ENCODE peak calls at places on chromosomes 13 and 19, in four cellular contexts. Q is fibroblast of lung, K is endothelial cell of umbilical vein, B is SK-N-MC. A is an unnamed sample.
A peak's percentile ranks its signal among the peaks of the same experiment; 100 is the strongest.

GRCh38 chr19:31666126-31666525 is 316.9 kb upstream of the TSHZ3 start:
- DNase-seq in Q (peak; percentile 19), K (peak; percentile 5), B (no peak), A (no peak)

GRCh38 chr19:33108161-33108560 is 23.8 kb upstream of the WDR88 start:
- DNase-seq in Q (no peak), K (no peak), B (no peak), A (no peak)

GRCh38 chr13:20566424-20566916 is 487 bp upstream of the IFT88 start:
- DNase-seq in Q (peak; percentile 84), K (no peak), B (no peak), A (no peak)

GRCh38 chr13:76609643-76610042 is 276.6 kb downstream of the KCTD12 start:
- DNase-seq in Q (no peak), K (no peak), B (no peak), A (no peak)

GRCh38 chr19:6424190-6424938 is at the start of gene KHSRP:
- DNase-seq in Q (no peak), K (no peak), B (no peak), A (peak; percentile 42)

GRCh38 chr19:54017266-54017665 is 25.8 kb downstream of the CACNG6 start:
- DNase-seq in Q (peak; percentile 65), K (no peak), B (no peak), A (peak; percentile 80)

GRCh38 chr19:47122359-47123335 is 8.0 kb upstream of the SAE1 start:
- DNase-seq in Q (peak; percentile 87), K (no peak), B (no peak), A (no peak)

GRCh38 chr13:84439108-84439507 is 556.8 kb upstream of the SLITRK1 start:
- DNase-seq in Q (peak; percentile 84), K (no peak), B (no peak), A (peak; percentile 11)

GRCh38 chr19:39411832-39412099 is 703 bp upstream of the PLEKHG2 start:
- DNase-seq in Q (peak; percentile 82), K (peak; percentile 93), B (peak; percentile 88), A (peak; percentile 95)

GRCh38 chr13:66424417-66424816 is 805.7 kb downstream of the PCDH9 start:
- DNase-seq in Q (peak; percentile 78), K (peak; percentile 19), B (no peak), A (no peak)

GRCh38 chr19:29665215-29665825 is at the start of gene PLEKHF1:
- DNase-seq in Q (peak; percentile 62), K (peak; percentile 83), B (no peak), A (peak; percentile 71)

GRCh38 chr13:23724196-23724970 is 154.2 kb downstream of the TNFRSF19 start:
- DNase-seq in Q (peak; percentile 49), K (no peak), B (no peak), A (no peak)

GRCh38 chr19:48501961-48502719 is 9.5 kb downstream of the LMTK3 start:
- DNase-seq in Q (no peak), K (no peak), B (peak; percentile 85), A (peak; percentile 91)

GRCh38 chr19:30209617-30210600 is 162.3 kb upstream of the ZNF536 start:
- DNase-seq in Q (no peak), K (no peak), B (no peak), A (no peak)

GRCh38 chr13:65843314-65843731 is 1386.8 kb downstream of the PCDH9 start:
- DNase-seq in Q (no peak), K (no peak), B (no peak), A (no peak)

GRCh38 chr13:33319859-33320258 is 34.3 kb upstream of the STARD13 start:
- DNase-seq in Q (no peak), K (no peak), B (no peak), A (no peak)

GRCh38 chr19:53581871-53582279 is 43.9 kb downstream of the ZNF331 start:
- DNase-seq in Q (no peak), K (no peak), B (no peak), A (no peak)

GRCh38 chr13:27835799-27836198 is 43.5 kb downstream of the GSX1 start:
- DNase-seq in Q (no peak), K (no peak), B (no peak), A (no peak)

GRCh38 chr19:47581605-47582319 is 8.8 kb upstream of the ZNF541 start:
- DNase-seq in Q (no peak), K (no peak), B (no peak), A (no peak)

GRCh38 chr19:47257411-47258169 is 1.3 kb downstream of the CCDC9 start:
- DNase-seq in Q (no peak), K (no peak), B (no peak), A (no peak)

GRCh38 chr19:512548-513365 is 5.5 kb downstream of the TPGS1 start:
- DNase-seq in Q (no peak), K (no peak), B (no peak), A (no peak)

GRCh38 chr19:58021541-58022282 is 12.1 kb upstream of the ZSCAN1 start:
- DNase-seq in Q (peak; percentile 25), K (peak; percentile 6), B (no peak), A (peak; percentile 69)

GRCh38 chr13:94595006-94595942 is 678 bp downstream of the TGDS start:
- DNase-seq in Q (peak; percentile 23), K (peak; percentile 49), B (no peak), A (peak; percentile 11)

GRCh38 chr13:61770697-61771096 is 355.0 kb upstream of the PCDH20 start:
- DNase-seq in Q (no peak), K (no peak), B (no peak), A (no peak)

GRCh38 chr19:1164684-1165531 is 9.2 kb downstream of the SBNO2 start:
- DNase-seq in Q (no peak), K (no peak), B (no peak), A (no peak)

GRCh38 chr13:22278336-22278929 is 607.6 kb downstream of the FGF9 start:
- DNase-seq in Q (no peak), K (no peak), B (peak; percentile 5), A (peak; percentile 56)

GRCh38 chr19:30280018-30280417 is 92.2 kb upstream of the ZNF536 start:
- DNase-seq in Q (no peak), K (no peak), B (no peak), A (no peak)

GRCh38 chr13:75635101-75635620 is 969 bp upstream of the LMO7 start:
- DNase-seq in Q (peak; percentile 39), K (no peak), B (no peak), A (no peak)

GRCh38 chr13:105168295-105168694 is 1367.2 kb downstream of the EFNB2 start:
- DNase-seq in Q (no peak), K (no peak), B (no peak), A (no peak)

GRCh38 chr13:51931606-51932005 is 69.8 kb downstream of the CCDC70 start:
- DNase-seq in Q (no peak), K (no peak), B (no peak), A (no peak)

GRCh38 chr19:7288977-7289376 is 5.2 kb downstream of the INSR start:
- DNase-seq in Q (no peak), K (no peak), B (no peak), A (no peak)

GRCh38 chr19:14639536-14640277 is 34.9 kb downstream of the ADGRE3 start:
- DNase-seq in Q (no peak), K (no peak), B (no peak), A (no peak)

GRCh38 chr19:8338835-8339234 is 4.2 kb downstream of the KANK3 start:
- DNase-seq in Q (no peak), K (no peak), B (no peak), A (no peak)

GRCh38 chr19:15340086-15340485 is 7.7 kb upstream of the BRD4 start:
- DNase-seq in Q (no peak), K (no peak), B (no peak), A (no peak)

GRCh38 chr13:107202371-107203023 is 634.6 kb upstream of the ARGLU1 start:
- DNase-seq in Q (peak; percentile 65), K (peak; percentile 99), B (no peak), A (peak; percentile 79)
- H3K27ac ChIP-seq in Q (no peak overlapping the region), K (peak overlapping the region; percentile 87), B (no peak overlapping the region), A (no peak overlapping the region)

GRCh38 chr19:2490659-2491058 is 14.7 kb downstream of the GADD45B start:
- DNase-seq in Q (no peak), K (no peak), B (no peak), A (no peak)

GRCh38 chr19:2487090-2487489 is 11.2 kb downstream of the GADD45B start:
- DNase-seq in Q (no peak), K (no peak), B (no peak), A (no peak)

GRCh38 chr19:2488942-2489731 is 13.2 kb downstream of the GADD45B start:
- DNase-seq in Q (peak; percentile 40), K (peak; percentile 34), B (no peak), A (peak; percentile 62)

GRCh38 chr19:2487780-2488330 is 11.9 kb downstream of the GADD45B start:
- DNase-seq in Q (no peak), K (no peak), B (no peak), A (no peak)

GRCh38 chr19:2488405-2488941 is 12.5 kb downstream of the GADD45B start:
- DNase-seq in Q (no peak), K (no peak), B (no peak), A (no peak)
- TF ChIP-seq EZH2 in Q (no peak), K (no peak), B (no peak), A (no peak)

GRCh38 chr19:12597594-12597993 is 13.0 kb downstream of the ZNF490 start:
- DNase-seq in Q (no peak), K (no peak), B (no peak), A (no peak)

GRCh38 chr19:12596485-12596884 is 14.1 kb downstream of the ZNF490 start:
- DNase-seq in Q (no peak), K (no peak), B (no peak), A (no peak)

GRCh38 chr19:12596927-12597548 is 13.6 kb downstream of the ZNF490 start:
- DNase-seq in Q (no peak), K (no peak), B (no peak), A (no peak)
- H3K4me3 ChIP-seq in Q (no peak overlapping the region), K (no peak overlapping the region), B (no peak overlapping the region), A (no peak overlapping the region)

DNA sequence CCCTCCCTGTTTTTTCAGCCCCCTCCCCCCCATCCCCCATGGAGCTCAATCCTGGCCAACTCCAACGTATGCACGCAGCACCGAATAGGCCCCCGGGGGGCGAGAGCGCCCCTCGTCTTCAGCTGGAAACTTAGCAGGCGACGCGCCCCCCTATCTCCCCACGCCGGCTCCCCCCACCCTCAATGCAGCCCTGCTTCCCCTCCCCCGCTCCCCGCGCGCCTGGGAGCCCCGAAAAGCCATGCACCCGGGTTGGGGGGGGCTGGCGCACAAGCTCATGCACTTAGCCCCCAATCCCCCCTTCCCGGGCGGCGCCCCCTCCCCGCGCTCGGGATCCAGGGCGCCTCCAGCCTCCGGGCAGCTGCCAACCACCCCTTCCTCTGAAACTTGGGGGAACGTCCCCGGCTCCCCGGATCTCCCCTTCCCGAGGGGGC is 508 bp downstream of the ZBTB7A start:
- DNase-seq in Q (no peak), K (no peak), B (peak; percentile 89), A (no peak)
- H3K27ac ChIP-seq in Q (peak overlapping the region; percentile 14), K (peak overlapping the region; percentile 11), B (peak overlapping the region; percentile 81), A (peak overlapping the region; percentile 95)

DNA sequence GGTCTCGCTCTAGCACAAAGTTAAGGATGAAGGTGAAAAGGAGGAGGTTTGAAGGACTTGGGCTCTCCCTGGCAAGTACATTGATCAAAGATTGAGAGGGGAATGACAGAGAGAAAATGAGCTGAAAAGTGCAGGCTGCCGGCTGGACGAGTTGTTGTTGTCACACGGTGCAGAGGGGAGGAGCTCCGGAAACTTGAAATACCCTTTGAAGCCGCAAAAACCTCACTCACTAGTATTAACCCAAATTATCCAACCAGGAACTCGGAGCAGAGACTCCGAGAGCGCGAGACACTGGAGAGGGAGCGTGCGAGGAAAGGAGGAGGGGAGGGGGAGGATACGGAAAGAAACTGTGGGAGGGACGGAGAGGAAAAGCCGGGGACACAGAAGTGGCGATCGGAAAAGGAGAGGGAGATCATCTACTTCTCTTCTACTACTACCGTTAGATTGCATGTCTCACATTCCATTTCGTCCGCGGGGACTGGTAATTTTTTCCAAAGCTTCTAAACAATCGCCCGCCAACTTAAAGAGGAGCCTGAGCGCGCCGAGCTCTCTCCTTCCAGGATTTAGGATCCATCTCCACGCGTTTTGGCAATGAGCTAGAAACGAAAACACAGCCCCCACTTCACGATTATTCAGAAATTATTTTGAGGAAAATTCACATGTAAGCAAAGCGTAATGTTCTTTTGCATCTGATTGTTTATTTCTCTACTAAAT is at the start of gene DACH1:
- DNase-seq in Q (peak; percentile 76), K (peak; percentile 93), B (no peak), A (peak; percentile 75)
- TF ChIP-seq EZH2 in Q (no peak), K (no peak), B (no peak), A (no peak)